ENCODE peak calls at places on chromosomes 11 and 22, in nine cellular contexts. One of them, this sample, is unnamed.
A peak's percentile ranks its signal among the peaks of the same experiment; 100 is the strongest.

GRCh38 chr11:116835042-116835772 is 2.2 kb downstream of the APOA1 start:
- DNase-seq in iPS-NIHi11: peak; percentile 37
- DNase-seq in NCI-H1092 treated with DMSO at 0.1 percent for 48 hours: no peak
- DNase-seq in EH: no peak
- DNase-seq in ecto neural progenitor cell: no peak
- DNase-seq in RWPE1: no peak
- DNase-seq in stimulated activated CD4-positive, alpha-beta T cell treated with anti-CD3 and anti-CD28 coated beads, TNF-alpha, amount 100 ng/mL, for 4 hours: no peak
- DNase-seq in stimulated activated CD8-positive, alpha-beta memory T cell treated with anti-CD3 and anti-CD28 coated beads, Interleukin-15, amount 100 ng/mL, for 4 hours: no peak
- DNase-seq in activated CD8-positive, alpha-beta memory T cell treated with anti-CD3 and anti-CD28 coated beads, Interleukin-2, amount 50 U/mL, for 48 hours: no peak
- DNase-seq in this sample: no peak

GRCh38 chr22:33723915-33724314 is 196.4 kb downstream of the LARGE1 start:
- DNase-seq in activated CD8-positive, alpha-beta memory T cell treated with anti-CD3 and anti-CD28 coated beads, Interleukin-2, amount 50 U/mL, for 48 hours: no peak
- DNase-seq in stimulated activated CD8-positive, alpha-beta memory T cell treated with anti-CD3 and anti-CD28 coated beads, Interleukin-15, amount 100 ng/mL, for 4 hours: no peak
- DNase-seq in NCI-H1092 treated with DMSO at 0.1 percent for 48 hours: no peak
- DNase-seq in stimulated activated CD4-positive, alpha-beta T cell treated with anti-CD3 and anti-CD28 coated beads, TNF-alpha, amount 100 ng/mL, for 4 hours: no peak
- DNase-seq in EH: no peak
- DNase-seq in ecto neural progenitor cell: no peak
- DNase-seq in RWPE1: no peak
- DNase-seq in iPS-NIHi11: no peak
- DNase-seq in this sample: no peak

GRCh38 chr11:2586091-2586792 is 113.6 kb downstream of the KCNQ1OT1 start:
- DNase-seq in NCI-H1092 treated with DMSO at 0.1 percent for 48 hours: no peak
- DNase-seq in iPS-NIHi11: peak; percentile 14
- DNase-seq in stimulated activated CD4-positive, alpha-beta T cell treated with anti-CD3 and anti-CD28 coated beads, TNF-alpha, amount 100 ng/mL, for 4 hours: no peak
- DNase-seq in stimulated activated CD8-positive, alpha-beta memory T cell treated with anti-CD3 and anti-CD28 coated beads, Interleukin-15, amount 100 ng/mL, for 4 hours: no peak
- DNase-seq in ecto neural progenitor cell: no peak
- DNase-seq in activated CD8-positive, alpha-beta memory T cell treated with anti-CD3 and anti-CD28 coated beads, Interleukin-2, amount 50 U/mL, for 48 hours: no peak
- DNase-seq in RWPE1: no peak
- DNase-seq in EH: no peak
- DNase-seq in this sample: no peak

GRCh38 chr11:95339554-95339953 is 108.6 kb upstream of the SESN3 start:
- DNase-seq in NCI-H1092 treated with DMSO at 0.1 percent for 48 hours: no peak
- DNase-seq in RWPE1: no peak
- DNase-seq in stimulated activated CD4-positive, alpha-beta T cell treated with anti-CD3 and anti-CD28 coated beads, TNF-alpha, amount 100 ng/mL, for 4 hours: no peak
- DNase-seq in stimulated activated CD8-positive, alpha-beta memory T cell treated with anti-CD3 and anti-CD28 coated beads, Interleukin-15, amount 100 ng/mL, for 4 hours: no peak
- DNase-seq in EH: no peak
- DNase-seq in iPS-NIHi11: no peak
- DNase-seq in activated CD8-positive, alpha-beta memory T cell treated with anti-CD3 and anti-CD28 coated beads, Interleukin-2, amount 50 U/mL, for 48 hours: no peak
- DNase-seq in ecto neural progenitor cell: no peak
- DNase-seq in this sample: no peak

GRCh38 chr11:76371170-76371569 is 9.8 kb downstream of the THAP12 start:
- DNase-seq in iPS-NIHi11: no peak
- DNase-seq in activated CD8-positive, alpha-beta memory T cell treated with anti-CD3 and anti-CD28 coated beads, Interleukin-2, amount 50 U/mL, for 48 hours: no peak
- DNase-seq in RWPE1: peak; percentile 61
- DNase-seq in NCI-H1092 treated with DMSO at 0.1 percent for 48 hours: no peak
- DNase-seq in EH: peak; percentile 80
- DNase-seq in stimulated activated CD8-positive, alpha-beta memory T cell treated with anti-CD3 and anti-CD28 coated beads, Interleukin-15, amount 100 ng/mL, for 4 hours: no peak
- DNase-seq in ecto neural progenitor cell: no peak
- DNase-seq in stimulated activated CD4-positive, alpha-beta T cell treated with anti-CD3 and anti-CD28 coated beads, TNF-alpha, amount 100 ng/mL, for 4 hours: no peak
- DNase-seq in this sample: no peak

GRCh38 chr11:116042125-116042524 is 537.9 kb upstream of the CADM1 start:
- DNase-seq in iPS-NIHi11: no peak
- DNase-seq in stimulated activated CD8-positive, alpha-beta memory T cell treated with anti-CD3 and anti-CD28 coated beads, Interleukin-15, amount 100 ng/mL, for 4 hours: no peak
- DNase-seq in RWPE1: no peak
- DNase-seq in activated CD8-positive, alpha-beta memory T cell treated with anti-CD3 and anti-CD28 coated beads, Interleukin-2, amount 50 U/mL, for 48 hours: no peak
- DNase-seq in ecto neural progenitor cell: no peak
- DNase-seq in stimulated activated CD4-positive, alpha-beta T cell treated with anti-CD3 and anti-CD28 coated beads, TNF-alpha, amount 100 ng/mL, for 4 hours: no peak
- DNase-seq in NCI-H1092 treated with DMSO at 0.1 percent for 48 hours: no peak
- DNase-seq in EH: no peak
- DNase-seq in this sample: no peak

GRCh38 chr11:62539238-62539925 is 7.2 kb downstream of the AHNAK start:
- DNase-seq in iPS-NIHi11: peak; percentile 61
- DNase-seq in activated CD8-positive, alpha-beta memory T cell treated with anti-CD3 and anti-CD28 coated beads, Interleukin-2, amount 50 U/mL, for 48 hours: peak; percentile 75
- DNase-seq in ecto neural progenitor cell: no peak
- DNase-seq in NCI-H1092 treated with DMSO at 0.1 percent for 48 hours: no peak
- DNase-seq in RWPE1: peak; percentile 90
- DNase-seq in stimulated activated CD8-positive, alpha-beta memory T cell treated with anti-CD3 and anti-CD28 coated beads, Interleukin-15, amount 100 ng/mL, for 4 hours: no peak
- DNase-seq in stimulated activated CD4-positive, alpha-beta T cell treated with anti-CD3 and anti-CD28 coated beads, TNF-alpha, amount 100 ng/mL, for 4 hours: no peak
- DNase-seq in EH: peak; percentile 90
- DNase-seq in this sample: peak; percentile 86

GRCh38 chr11:45847908-45848316 is 637 bp downstream of the CRY2 start:
- DNase-seq in stimulated activated CD4-positive, alpha-beta T cell treated with anti-CD3 and anti-CD28 coated beads, TNF-alpha, amount 100 ng/mL, for 4 hours: no peak
- DNase-seq in NCI-H1092 treated with DMSO at 0.1 percent for 48 hours: no peak
- DNase-seq in RWPE1: peak; percentile 49
- DNase-seq in iPS-NIHi11: peak; percentile 46
- DNase-seq in stimulated activated CD8-positive, alpha-beta memory T cell treated with anti-CD3 and anti-CD28 coated beads, Interleukin-15, amount 100 ng/mL, for 4 hours: no peak
- DNase-seq in EH: peak; percentile 72
- DNase-seq in ecto neural progenitor cell: peak; percentile 70
- DNase-seq in activated CD8-positive, alpha-beta memory T cell treated with anti-CD3 and anti-CD28 coated beads, Interleukin-2, amount 50 U/mL, for 48 hours: no peak
- DNase-seq in this sample: no peak

GRCh38 chr22:19756288-19757128 is 4.1 kb upstream of the TBX1 start:
- DNase-seq in stimulated activated CD4-positive, alpha-beta T cell treated with anti-CD3 and anti-CD28 coated beads, TNF-alpha, amount 100 ng/mL, for 4 hours: peak; percentile 52
- DNase-seq in stimulated activated CD8-positive, alpha-beta memory T cell treated with anti-CD3 and anti-CD28 coated beads, Interleukin-15, amount 100 ng/mL, for 4 hours: peak; percentile 10
- DNase-seq in activated CD8-positive, alpha-beta memory T cell treated with anti-CD3 and anti-CD28 coated beads, Interleukin-2, amount 50 U/mL, for 48 hours: peak; percentile 77
- DNase-seq in RWPE1: peak; percentile 67
- DNase-seq in ecto neural progenitor cell: no peak
- DNase-seq in NCI-H1092 treated with DMSO at 0.1 percent for 48 hours: peak; percentile 18
- DNase-seq in iPS-NIHi11: peak; percentile 76
- DNase-seq in EH: peak; percentile 34
- DNase-seq in this sample: peak; percentile 88

GRCh38 chr11:24704716-24705115 is 207.9 kb downstream of the LUZP2 start:
- DNase-seq in activated CD8-positive, alpha-beta memory T cell treated with anti-CD3 and anti-CD28 coated beads, Interleukin-2, amount 50 U/mL, for 48 hours: no peak
- DNase-seq in ecto neural progenitor cell: no peak
- DNase-seq in stimulated activated CD4-positive, alpha-beta T cell treated with anti-CD3 and anti-CD28 coated beads, TNF-alpha, amount 100 ng/mL, for 4 hours: no peak
- DNase-seq in RWPE1: no peak
- DNase-seq in NCI-H1092 treated with DMSO at 0.1 percent for 48 hours: no peak
- DNase-seq in EH: no peak
- DNase-seq in stimulated activated CD8-positive, alpha-beta memory T cell treated with anti-CD3 and anti-CD28 coated beads, Interleukin-15, amount 100 ng/mL, for 4 hours: no peak
- DNase-seq in iPS-NIHi11: no peak
- DNase-seq in this sample: no peak

GRCh38 chr11:68226421-68226820 is 13.3 kb upstream of the KMT5B start:
- DNase-seq in iPS-NIHi11: no peak
- DNase-seq in ecto neural progenitor cell: no peak
- DNase-seq in NCI-H1092 treated with DMSO at 0.1 percent for 48 hours: no peak
- DNase-seq in EH: no peak
- DNase-seq in stimulated activated CD8-positive, alpha-beta memory T cell treated with anti-CD3 and anti-CD28 coated beads, Interleukin-15, amount 100 ng/mL, for 4 hours: no peak
- DNase-seq in stimulated activated CD4-positive, alpha-beta T cell treated with anti-CD3 and anti-CD28 coated beads, TNF-alpha, amount 100 ng/mL, for 4 hours: no peak
- DNase-seq in RWPE1: no peak
- DNase-seq in activated CD8-positive, alpha-beta memory T cell treated with anti-CD3 and anti-CD28 coated beads, Interleukin-2, amount 50 U/mL, for 48 hours: no peak
- DNase-seq in this sample: no peak

GRCh38 chr11:50073113-50074105 is 40.7 kb downstream of the OR4C45 start:
- DNase-seq in stimulated activated CD4-positive, alpha-beta T cell treated with anti-CD3 and anti-CD28 coated beads, TNF-alpha, amount 100 ng/mL, for 4 hours: no peak
- DNase-seq in ecto neural progenitor cell: no peak
- DNase-seq in stimulated activated CD8-positive, alpha-beta memory T cell treated with anti-CD3 and anti-CD28 coated beads, Interleukin-15, amount 100 ng/mL, for 4 hours: no peak
- DNase-seq in RWPE1: no peak
- DNase-seq in activated CD8-positive, alpha-beta memory T cell treated with anti-CD3 and anti-CD28 coated beads, Interleukin-2, amount 50 U/mL, for 48 hours: no peak
- DNase-seq in iPS-NIHi11: no peak
- DNase-seq in EH: no peak
- DNase-seq in NCI-H1092 treated with DMSO at 0.1 percent for 48 hours: no peak
- DNase-seq in this sample: no peak

GRCh38 chr11:123235117-123235686 is 40.2 kb upstream of the CLMP start:
- DNase-seq in activated CD8-positive, alpha-beta memory T cell treated with anti-CD3 and anti-CD28 coated beads, Interleukin-2, amount 50 U/mL, for 48 hours: peak; percentile 86
- DNase-seq in EH: no peak
- DNase-seq in stimulated activated CD8-positive, alpha-beta memory T cell treated with anti-CD3 and anti-CD28 coated beads, Interleukin-15, amount 100 ng/mL, for 4 hours: no peak
- DNase-seq in stimulated activated CD4-positive, alpha-beta T cell treated with anti-CD3 and anti-CD28 coated beads, TNF-alpha, amount 100 ng/mL, for 4 hours: peak; percentile 22
- DNase-seq in ecto neural progenitor cell: no peak
- DNase-seq in iPS-NIHi11: peak; percentile 73
- DNase-seq in RWPE1: peak; percentile 31
- DNase-seq in NCI-H1092 treated with DMSO at 0.1 percent for 48 hours: no peak
- DNase-seq in this sample: peak; percentile 60

GRCh38 chr22:29870574-29870973 is 12.4 kb upstream of the MTMR3 start:
- DNase-seq in RWPE1: peak; percentile 41
- DNase-seq in activated CD8-positive, alpha-beta memory T cell treated with anti-CD3 and anti-CD28 coated beads, Interleukin-2, amount 50 U/mL, for 48 hours: no peak
- DNase-seq in stimulated activated CD4-positive, alpha-beta T cell treated with anti-CD3 and anti-CD28 coated beads, TNF-alpha, amount 100 ng/mL, for 4 hours: no peak
- DNase-seq in EH: peak; percentile 32
- DNase-seq in stimulated activated CD8-positive, alpha-beta memory T cell treated with anti-CD3 and anti-CD28 coated beads, Interleukin-15, amount 100 ng/mL, for 4 hours: no peak
- DNase-seq in NCI-H1092 treated with DMSO at 0.1 percent for 48 hours: no peak
- DNase-seq in iPS-NIHi11: no peak
- DNase-seq in ecto neural progenitor cell: no peak
- DNase-seq in this sample: no peak

GRCh38 chr11:27024865-27025264 is 15.8 kb upstream of the BBOX1 start:
- DNase-seq in NCI-H1092 treated with DMSO at 0.1 percent for 48 hours: no peak
- DNase-seq in iPS-NIHi11: no peak
- DNase-seq in RWPE1: no peak
- DNase-seq in stimulated activated CD4-positive, alpha-beta T cell treated with anti-CD3 and anti-CD28 coated beads, TNF-alpha, amount 100 ng/mL, for 4 hours: no peak
- DNase-seq in ecto neural progenitor cell: no peak
- DNase-seq in activated CD8-positive, alpha-beta memory T cell treated with anti-CD3 and anti-CD28 coated beads, Interleukin-2, amount 50 U/mL, for 48 hours: no peak
- DNase-seq in EH: no peak
- DNase-seq in stimulated activated CD8-positive, alpha-beta memory T cell treated with anti-CD3 and anti-CD28 coated beads, Interleukin-15, amount 100 ng/mL, for 4 hours: no peak
- DNase-seq in this sample: no peak

GRCh38 chr11:7485136-7485853 is at the start of gene OLFML1:
- DNase-seq in ecto neural progenitor cell: no peak
- DNase-seq in activated CD8-positive, alpha-beta memory T cell treated with anti-CD3 and anti-CD28 coated beads, Interleukin-2, amount 50 U/mL, for 48 hours: no peak
- DNase-seq in iPS-NIHi11: no peak
- DNase-seq in EH: no peak
- DNase-seq in stimulated activated CD8-positive, alpha-beta memory T cell treated with anti-CD3 and anti-CD28 coated beads, Interleukin-15, amount 100 ng/mL, for 4 hours: no peak
- DNase-seq in RWPE1: no peak
- DNase-seq in NCI-H1092 treated with DMSO at 0.1 percent for 48 hours: no peak
- DNase-seq in stimulated activated CD4-positive, alpha-beta T cell treated with anti-CD3 and anti-CD28 coated beads, TNF-alpha, amount 100 ng/mL, for 4 hours: no peak
- DNase-seq in this sample: no peak

GRCh38 chr11:57054782-57055181 is 66.1 kb downstream of the OR5AK2 start:
- DNase-seq in RWPE1: no peak
- DNase-seq in ecto neural progenitor cell: no peak
- DNase-seq in iPS-NIHi11: no peak
- DNase-seq in EH: no peak
- DNase-seq in activated CD8-positive, alpha-beta memory T cell treated with anti-CD3 and anti-CD28 coated beads, Interleukin-2, amount 50 U/mL, for 48 hours: no peak
- DNase-seq in stimulated activated CD8-positive, alpha-beta memory T cell treated with anti-CD3 and anti-CD28 coated beads, Interleukin-15, amount 100 ng/mL, for 4 hours: no peak
- DNase-seq in stimulated activated CD4-positive, alpha-beta T cell treated with anti-CD3 and anti-CD28 coated beads, TNF-alpha, amount 100 ng/mL, for 4 hours: no peak
- DNase-seq in NCI-H1092 treated with DMSO at 0.1 percent for 48 hours: no peak
- DNase-seq in this sample: no peak

GRCh38 chr11:77320351-77320750 is 18.9 kb upstream of the GDPD4 start:
- DNase-seq in RWPE1: no peak
- DNase-seq in NCI-H1092 treated with DMSO at 0.1 percent for 48 hours: no peak
- DNase-seq in stimulated activated CD8-positive, alpha-beta memory T cell treated with anti-CD3 and anti-CD28 coated beads, Interleukin-15, amount 100 ng/mL, for 4 hours: no peak
- DNase-seq in activated CD8-positive, alpha-beta memory T cell treated with anti-CD3 and anti-CD28 coated beads, Interleukin-2, amount 50 U/mL, for 48 hours: no peak
- DNase-seq in ecto neural progenitor cell: no peak
- DNase-seq in EH: peak; percentile 51
- DNase-seq in iPS-NIHi11: no peak
- DNase-seq in stimulated activated CD4-positive, alpha-beta T cell treated with anti-CD3 and anti-CD28 coated beads, TNF-alpha, amount 100 ng/mL, for 4 hours: no peak
- DNase-seq in this sample: no peak

GRCh38 chr11:66976048-66976467 is 954 bp downstream of the C11orf86 start:
- DNase-seq in RWPE1: no peak
- DNase-seq in stimulated activated CD8-positive, alpha-beta memory T cell treated with anti-CD3 and anti-CD28 coated beads, Interleukin-15, amount 100 ng/mL, for 4 hours: no peak
- DNase-seq in EH: no peak
- DNase-seq in stimulated activated CD4-positive, alpha-beta T cell treated with anti-CD3 and anti-CD28 coated beads, TNF-alpha, amount 100 ng/mL, for 4 hours: peak; percentile 8
- DNase-seq in iPS-NIHi11: peak; percentile 82
- DNase-seq in NCI-H1092 treated with DMSO at 0.1 percent for 48 hours: peak; percentile 26
- DNase-seq in activated CD8-positive, alpha-beta memory T cell treated with anti-CD3 and anti-CD28 coated beads, Interleukin-2, amount 50 U/mL, for 48 hours: peak; percentile 68
- DNase-seq in ecto neural progenitor cell: peak; percentile 80
- DNase-seq in this sample: no peak

GRCh38 chr11:20443596-20443995 is 56.1 kb downstream of the PRMT3 start:
- DNase-seq in stimulated activated CD8-positive, alpha-beta memory T cell treated with anti-CD3 and anti-CD28 coated beads, Interleukin-15, amount 100 ng/mL, for 4 hours: no peak
- DNase-seq in activated CD8-positive, alpha-beta memory T cell treated with anti-CD3 and anti-CD28 coated beads, Interleukin-2, amount 50 U/mL, for 48 hours: no peak
- DNase-seq in NCI-H1092 treated with DMSO at 0.1 percent for 48 hours: no peak
- DNase-seq in iPS-NIHi11: peak; percentile 10
- DNase-seq in stimulated activated CD4-positive, alpha-beta T cell treated with anti-CD3 and anti-CD28 coated beads, TNF-alpha, amount 100 ng/mL, for 4 hours: no peak
- DNase-seq in EH: peak; percentile 46
- DNase-seq in ecto neural progenitor cell: no peak
- DNase-seq in RWPE1: no peak
- DNase-seq in this sample: no peak

GRCh38 chr11:65915821-65916251 is 3.0 kb downstream of the C11orf68 start:
- DNase-seq in RWPE1: peak; percentile 95
- DNase-seq in iPS-NIHi11: peak; percentile 58
- DNase-seq in stimulated activated CD8-positive, alpha-beta memory T cell treated with anti-CD3 and anti-CD28 coated beads, Interleukin-15, amount 100 ng/mL, for 4 hours: no peak
- DNase-seq in stimulated activated CD4-positive, alpha-beta T cell treated with anti-CD3 and anti-CD28 coated beads, TNF-alpha, amount 100 ng/mL, for 4 hours: no peak
- DNase-seq in EH: peak; percentile 99
- DNase-seq in activated CD8-positive, alpha-beta memory T cell treated with anti-CD3 and anti-CD28 coated beads, Interleukin-2, amount 50 U/mL, for 48 hours: no peak
- DNase-seq in ecto neural progenitor cell: no peak
- DNase-seq in NCI-H1092 treated with DMSO at 0.1 percent for 48 hours: no peak
- DNase-seq in this sample: peak; percentile 31

GRCh38 chr22:23775779-23776375 is 3.2 kb downstream of the MMP11 start:
- DNase-seq in activated CD8-positive, alpha-beta memory T cell treated with anti-CD3 and anti-CD28 coated beads, Interleukin-2, amount 50 U/mL, for 48 hours: no peak
- DNase-seq in stimulated activated CD4-positive, alpha-beta T cell treated with anti-CD3 and anti-CD28 coated beads, TNF-alpha, amount 100 ng/mL, for 4 hours: no peak
- DNase-seq in RWPE1: no peak
- DNase-seq in iPS-NIHi11: no peak
- DNase-seq in EH: no peak
- DNase-seq in stimulated activated CD8-positive, alpha-beta memory T cell treated with anti-CD3 and anti-CD28 coated beads, Interleukin-15, amount 100 ng/mL, for 4 hours: no peak
- DNase-seq in ecto neural progenitor cell: no peak
- DNase-seq in NCI-H1092 treated with DMSO at 0.1 percent for 48 hours: no peak
- DNase-seq in this sample: no peak

GRCh38 chr11:2929511-2929879 is 275 bp upstream of the PHLDA2 start:
- DNase-seq in EH: peak; percentile 87
- DNase-seq in activated CD8-positive, alpha-beta memory T cell treated with anti-CD3 and anti-CD28 coated beads, Interleukin-2, amount 50 U/mL, for 48 hours: peak; percentile 78
- DNase-seq in RWPE1: peak; percentile 91
- DNase-seq in NCI-H1092 treated with DMSO at 0.1 percent for 48 hours: no peak
- DNase-seq in ecto neural progenitor cell: no peak
- DNase-seq in stimulated activated CD4-positive, alpha-beta T cell treated with anti-CD3 and anti-CD28 coated beads, TNF-alpha, amount 100 ng/mL, for 4 hours: no peak
- DNase-seq in iPS-NIHi11: no peak
- DNase-seq in stimulated activated CD8-positive, alpha-beta memory T cell treated with anti-CD3 and anti-CD28 coated beads, Interleukin-15, amount 100 ng/mL, for 4 hours: no peak
- DNase-seq in this sample: peak; percentile 93

GRCh38 chr22:32165692-32166091 is 6.6 kb upstream of the C22orf42 start:
- DNase-seq in stimulated activated CD4-positive, alpha-beta T cell treated with anti-CD3 and anti-CD28 coated beads, TNF-alpha, amount 100 ng/mL, for 4 hours: no peak
- DNase-seq in NCI-H1092 treated with DMSO at 0.1 percent for 48 hours: no peak
- DNase-seq in stimulated activated CD8-positive, alpha-beta memory T cell treated with anti-CD3 and anti-CD28 coated beads, Interleukin-15, amount 100 ng/mL, for 4 hours: no peak
- DNase-seq in RWPE1: no peak
- DNase-seq in ecto neural progenitor cell: no peak
- DNase-seq in iPS-NIHi11: no peak
- DNase-seq in EH: no peak
- DNase-seq in activated CD8-positive, alpha-beta memory T cell treated with anti-CD3 and anti-CD28 coated beads, Interleukin-2, amount 50 U/mL, for 48 hours: no peak
- DNase-seq in this sample: no peak

GRCh38 chr22:37681556-37682049 is 4.5 kb upstream of the NOL12 start:
- DNase-seq in activated CD8-positive, alpha-beta memory T cell treated with anti-CD3 and anti-CD28 coated beads, Interleukin-2, amount 50 U/mL, for 48 hours: peak; percentile 83
- DNase-seq in EH: peak; percentile 84
- DNase-seq in stimulated activated CD8-positive, alpha-beta memory T cell treated with anti-CD3 and anti-CD28 coated beads, Interleukin-15, amount 100 ng/mL, for 4 hours: peak; percentile 57
- DNase-seq in NCI-H1092 treated with DMSO at 0.1 percent for 48 hours: peak; percentile 49
- DNase-seq in stimulated activated CD4-positive, alpha-beta T cell treated with anti-CD3 and anti-CD28 coated beads, TNF-alpha, amount 100 ng/mL, for 4 hours: peak; percentile 57
- DNase-seq in ecto neural progenitor cell: peak; percentile 84
- DNase-seq in RWPE1: peak; percentile 61
- DNase-seq in iPS-NIHi11: peak; percentile 77
- DNase-seq in this sample: peak; percentile 91

GRCh38 chr11:124897681-124898680 is at the start of gene ROBO4:
- DNase-seq in stimulated activated CD4-positive, alpha-beta T cell treated with anti-CD3 and anti-CD28 coated beads, TNF-alpha, amount 100 ng/mL, for 4 hours: no peak
- DNase-seq in iPS-NIHi11: no peak
- DNase-seq in ecto neural progenitor cell: peak; percentile 52
- DNase-seq in NCI-H1092 treated with DMSO at 0.1 percent for 48 hours: no peak
- DNase-seq in RWPE1: peak; percentile 72
- DNase-seq in EH: peak; percentile 92
- DNase-seq in stimulated activated CD8-positive, alpha-beta memory T cell treated with anti-CD3 and anti-CD28 coated beads, Interleukin-15, amount 100 ng/mL, for 4 hours: no peak
- DNase-seq in activated CD8-positive, alpha-beta memory T cell treated with anti-CD3 and anti-CD28 coated beads, Interleukin-2, amount 50 U/mL, for 48 hours: no peak
- DNase-seq in this sample: no peak

GRCh38 chr11:62402226-62402625 is 16.6 kb upstream of the SCGB1A1 start:
- DNase-seq in iPS-NIHi11: no peak
- DNase-seq in ecto neural progenitor cell: no peak
- DNase-seq in RWPE1: no peak
- DNase-seq in stimulated activated CD4-positive, alpha-beta T cell treated with anti-CD3 and anti-CD28 coated beads, TNF-alpha, amount 100 ng/mL, for 4 hours: peak; percentile 30
- DNase-seq in NCI-H1092 treated with DMSO at 0.1 percent for 48 hours: no peak
- DNase-seq in EH: no peak
- DNase-seq in activated CD8-positive, alpha-beta memory T cell treated with anti-CD3 and anti-CD28 coated beads, Interleukin-2, amount 50 U/mL, for 48 hours: peak; percentile 80
- DNase-seq in stimulated activated CD8-positive, alpha-beta memory T cell treated with anti-CD3 and anti-CD28 coated beads, Interleukin-15, amount 100 ng/mL, for 4 hours: peak; percentile 30
- DNase-seq in this sample: peak; percentile 74

GRCh38 chr11:101617735-101618332 is 34.0 kb upstream of the TRPC6 start:
- DNase-seq in NCI-H1092 treated with DMSO at 0.1 percent for 48 hours: no peak
- DNase-seq in ecto neural progenitor cell: no peak
- DNase-seq in iPS-NIHi11: peak; percentile 22
- DNase-seq in activated CD8-positive, alpha-beta memory T cell treated with anti-CD3 and anti-CD28 coated beads, Interleukin-2, amount 50 U/mL, for 48 hours: no peak
- DNase-seq in stimulated activated CD4-positive, alpha-beta T cell treated with anti-CD3 and anti-CD28 coated beads, TNF-alpha, amount 100 ng/mL, for 4 hours: no peak
- DNase-seq in RWPE1: peak; percentile 64
- DNase-seq in stimulated activated CD8-positive, alpha-beta memory T cell treated with anti-CD3 and anti-CD28 coated beads, Interleukin-15, amount 100 ng/mL, for 4 hours: no peak
- DNase-seq in EH: no peak
- DNase-seq in this sample: no peak

GRCh38 chr11:76237914-76238313 is 31.6 kb upstream of the WNT11 start:
- DNase-seq in activated CD8-positive, alpha-beta memory T cell treated with anti-CD3 and anti-CD28 coated beads, Interleukin-2, amount 50 U/mL, for 48 hours: no peak
- DNase-seq in NCI-H1092 treated with DMSO at 0.1 percent for 48 hours: peak; percentile 17
- DNase-seq in RWPE1: no peak
- DNase-seq in stimulated activated CD8-positive, alpha-beta memory T cell treated with anti-CD3 and anti-CD28 coated beads, Interleukin-15, amount 100 ng/mL, for 4 hours: no peak
- DNase-seq in ecto neural progenitor cell: no peak
- DNase-seq in EH: peak; percentile 37
- DNase-seq in iPS-NIHi11: peak; percentile 55
- DNase-seq in stimulated activated CD4-positive, alpha-beta T cell treated with anti-CD3 and anti-CD28 coated beads, TNF-alpha, amount 100 ng/mL, for 4 hours: no peak
- DNase-seq in this sample: no peak